ENCODE peak calls at places on chromosome 11, in seven cellular contexts. D is colonic mucosa, C is upper lobe of right lung, Y is neuronal stem cell, M is Peyer's patch, A is neural progenitor cell, E is IMR-90. F is an unnamed sample.

GRCh38 chr11:8615633-8616032 is 21.6 kb upstream of the STK33 start:
- DNase-seq in M (no peak), E (no peak), Y (no peak), C (no peak), D (no peak), A (no peak), F (no peak)

GRCh38 chr11:106088896-106089295 is 11.4 kb downstream of the AASDHPPT start:
- DNase-seq in Y (no peak), E (peak; percentile 75), C (no peak), M (no peak), A (no peak), D (no peak), F (no peak)

GRCh38 chr11:12123799-12124198 is 13.4 kb downstream of the MICAL2 start:
- DNase-seq in D (no peak), M (no peak), A (no peak), Y (no peak), E (peak; percentile 55), C (no peak), F (no peak)

GRCh38 chr11:117219455-117219854 is 12.4 kb downstream of the PCSK7 start:
- DNase-seq in M (no peak), E (no peak), Y (no peak), D (no peak), C (no peak), A (no peak), F (no peak)

GRCh38 chr11:47388697-47389576 is 10.6 kb upstream of the SPI1 start:
- DNase-seq in M (no peak), E (no peak), Y (no peak), C (peak; percentile 45), A (no peak), D (no peak), F (no peak)

GRCh38 chr11:93196816-93197382 is 892 bp downstream of the SLC36A4 start:
- DNase-seq in C (no peak), D (no peak), M (no peak), E (peak; percentile 22), Y (no peak), A (no peak), F (no peak)

GRCh38 chr11:126716456-126717083 is 284.0 kb downstream of the KIRREL3 start:
- DNase-seq in Y (no peak), M (no peak), A (peak; percentile 61), D (peak; percentile 51), E (peak; percentile 43), C (no peak), F (peak; percentile 17)

GRCh38 chr11:44464741-44465140 is 100.7 kb upstream of the CD82 start:
- DNase-seq in Y (no peak), A (no peak), C (no peak), D (no peak), E (no peak), M (no peak), F (no peak)

GRCh38 chr11:116853461-116854073 is 16.1 kb upstream of the APOA1 start:
- DNase-seq in C (no peak), E (peak; percentile 96), M (peak; percentile 42), A (no peak), D (peak; percentile 66), Y (no peak), F (peak; percentile 28)

GRCh38 chr11:130533113-130533803 is 84.8 kb downstream of the ADAMTS15 start:
- DNase-seq in D (no peak), M (no peak), C (no peak), A (no peak), Y (no peak), E (no peak), F (no peak)

GRCh38 chr11:44978961-44979331 is 28.3 kb upstream of the TP53I11 start:
- DNase-seq in C (no peak), E (no peak), M (no peak), A (no peak), D (peak; percentile 93), Y (no peak), F (no peak)

GRCh38 chr11:75342231-75342918 is 9.1 kb downstream of the ARRB1 start:
- DNase-seq in M (no peak), Y (no peak), A (no peak), C (no peak), E (no peak), D (peak; percentile 38), F (no peak)

GRCh38 chr11:75345455-75346224 is 5.8 kb downstream of the ARRB1 start:
- DNase-seq in E (no peak), M (no peak), Y (no peak), C (no peak), D (peak; percentile 32), A (no peak), F (no peak)

GRCh38 chr11:75344761-75345454 is 6.6 kb downstream of the ARRB1 start:
- DNase-seq in A (no peak), Y (no peak), D (peak; percentile 62), C (no peak), E (peak; percentile 74), M (no peak), F (no peak)

GRCh38 chr11:75342966-75343870 is 8.2 kb downstream of the ARRB1 start:
- DNase-seq in E (peak; percentile 65), A (peak; percentile 53), M (no peak), Y (no peak), D (peak; percentile 74), C (peak; percentile 84), F (no peak)

GRCh38 chr11:75344186-75344585 is 7.3 kb downstream of the ARRB1 start:
- DNase-seq in E (no peak), M (no peak), A (no peak), D (peak; percentile 69), C (no peak), Y (no peak), F (no peak)
- H3K4me3 ChIP-seq in E (no peak overlapping the region), M (no peak overlapping the region), A (no peak overlapping the region), D (no peak overlapping the region), C (peak overlapping the region; percentile 15), Y (no peak overlapping the region), F (no peak overlapping the region)

GRCh38 chr11:134614141-134614540 is 202.1 kb upstream of the B3GAT1 start:
- DNase-seq in C (no peak), M (no peak), Y (no peak), E (no peak), D (no peak), A (no peak), F (no peak)

GRCh38 chr11:134613646-134614045 is 201.6 kb upstream of the B3GAT1 start:
- DNase-seq in A (no peak), D (no peak), E (no peak), M (no peak), C (no peak), Y (no peak), F (no peak)

GRCh38 chr11:134611537-134611936 is 199.5 kb upstream of the B3GAT1 start:
- DNase-seq in C (no peak), A (no peak), Y (no peak), M (no peak), D (no peak), E (no peak), F (no peak)

GRCh38 chr11:134610116-134610910 is 198.3 kb upstream of the B3GAT1 start:
- DNase-seq in A (no peak), Y (no peak), E (no peak), M (no peak), C (no peak), D (no peak), F (no peak)

GRCh38 chr11:134612416-134613030 is 200.5 kb upstream of the B3GAT1 start:
- DNase-seq in A (no peak), D (no peak), E (no peak), C (no peak), M (no peak), Y (no peak), F (no peak)
- H3K27me3 ChIP-seq in A (no peaks in the 10 kb centered on the region), D (no peaks in the 10 kb centered on the region), E (no peaks in the 10 kb centered on the region), C (peaks cover 36% of the 10 kb centered on the region), M (no peaks in the 10 kb centered on the region), Y (no peaks in the 10 kb centered on the region), F (no peaks in the 10 kb centered on the region)

GRCh38 chr11:1468002-1468401 is 18.6 kb downstream of the MOB2 start:
- DNase-seq in D (no peak), M (no peak), A (no peak), Y (no peak), C (no peak), E (no peak), F (no peak)
- H3K27ac ChIP-seq in D (no peak overlapping the region), M (no peak overlapping the region), A (no peak overlapping the region), Y (no peak overlapping the region), C (no peak overlapping the region), E (no peak overlapping the region), F (no peak overlapping the region)

GRCh38 chr11:9717719-9718118 is 53.8 kb downstream of the SWAP70 start:
- DNase-seq in E (no peak), A (no peak), Y (no peak), M (no peak), D (no peak), C (no peak), F (no peak)

GRCh38 chr11:9717040-9717357 is 53.1 kb downstream of the SWAP70 start:
- DNase-seq in A (no peak), C (no peak), E (no peak), M (no peak), Y (no peak), D (no peak), F (no peak)

GRCh38 chr11:9719949-9720646 is 56.2 kb downstream of the SWAP70 start:
- DNase-seq in M (no peak), D (no peak), E (no peak), C (no peak), A (no peak), Y (no peak), F (no peak)

GRCh38 chr11:9714540-9714939 is 50.7 kb downstream of the SWAP70 start:
- DNase-seq in C (no peak), M (no peak), Y (no peak), A (no peak), D (no peak), E (peak; percentile 49), F (no peak)

GRCh38 chr11:9716275-9717039 is 52.6 kb downstream of the SWAP70 start:
- DNase-seq in C (no peak), Y (no peak), M (peak; percentile 48), E (peak; percentile 83), A (no peak), D (no peak), F (no peak)
- H3K4me3 ChIP-seq in C (no peak overlapping the region), Y (no peak overlapping the region), M (no peak overlapping the region), E (no peak overlapping the region), A (no peak overlapping the region), D (no peak overlapping the region), F (no peak overlapping the region)

GRCh38 chr11:120642196-120642894 is 130.8 kb downstream of the GRIK4 start:
- DNase-seq in A (no peak), D (no peak), C (peak; percentile 32), E (no peak), Y (no peak), M (no peak), F (no peak)

GRCh38 chr11:120645639-120646038 is 134.1 kb downstream of the GRIK4 start:
- DNase-seq in Y (peak; percentile 51), M (no peak), A (peak; percentile 78), E (no peak), D (no peak), C (peak; percentile 48), F (no peak)

GRCh38 chr11:120646206-120646605 is 134.7 kb downstream of the GRIK4 start:
- DNase-seq in M (no peak), Y (no peak), D (no peak), C (peak; percentile 2), E (no peak), A (no peak), F (no peak)

GRCh38 chr11:120647681-120648080 is 136.1 kb downstream of the GRIK4 start:
- DNase-seq in Y (no peak), C (peak; percentile 39), D (no peak), M (no peak), E (no peak), A (no peak), F (no peak)

GRCh38 chr11:120643254-120643653 is 131.7 kb downstream of the GRIK4 start:
- DNase-seq in D (no peak), A (peak; percentile 37), E (no peak), Y (no peak), M (no peak), C (peak; percentile 45), F (no peak)
- H3K27me3 ChIP-seq in D (no peaks in the 10 kb centered on the region), A (peaks cover 91% of the 10 kb centered on the region), E (peaks cover 24% of the 10 kb centered on the region), Y (no peaks in the 10 kb centered on the region), M (no peaks in the 10 kb centered on the region), C (peaks cover 4% of the 10 kb centered on the region), F (no peaks in the 10 kb centered on the region)

F was measured in CD8-positive, alpha-beta T cell.